ENCODE peak calls at places on chromosome 18, in seven cellular contexts. W, A, B, Z, L, I and D are unnamed samples.

GRCh38 chr18:39485696-39486095 is 1920.1 kb upstream of the CELF4 start:
- DNase-seq in Z (no peak), I (no peak), L (no peak), B (peak), A (no peak), W (peak), D (no peak)

GRCh38 chr18:62578980-62579511 is 56.2 kb downstream of the ZCCHC2 start:
- DNase-seq in W (no peak), Z (no peak), B (no peak), I (no peak), A (no peak), L (no peak), D (no peak)

GRCh38 chr18:59835656-59836379 is 64.0 kb upstream of the PMAIP1 start:
- DNase-seq in L (no peak), B (peak), A (peak), I (no peak), Z (no peak), W (no peak), D (peak)

GRCh38 chr18:46672062-46672970 is 15.3 kb upstream of the LOXHD1 start:
- DNase-seq in L (no peak), I (no peak), B (peak), W (peak), Z (no peak), A (peak), D (no peak)

GRCh38 chr18:48186084-48186798 is 222.9 kb downstream of the ZBTB7C start:
- DNase-seq in B (no peak), A (peak), I (peak), L (no peak), W (no peak), Z (peak), D (peak)

GRCh38 chr18:75128911-75129716 is 79.8 kb downstream of the PTGR3 start:
- DNase-seq in Z (no peak), B (no peak), I (no peak), W (no peak), A (no peak), L (no peak), D (no peak)

GRCh38 chr18:49094136-49094535 is 143.4 kb upstream of the SMAD7 start:
- DNase-seq in Z (no peak), I (no peak), W (peak), L (no peak), A (peak), B (peak), D (no peak)

GRCh38 chr18:60038731-60039130 is 138.9 kb downstream of the PMAIP1 start:
- DNase-seq in Z (no peak), W (no peak), I (no peak), L (no peak), A (no peak), B (no peak), D (no peak)

GRCh38 chr18:44880170-44880569 is 199.5 kb downstream of the SETBP1 start:
- DNase-seq in B (no peak), A (no peak), Z (no peak), W (no peak), I (no peak), L (no peak), D (no peak)

GRCh38 chr18:30730915-30731314 is 311.6 kb downstream of the DSC3 start:
- DNase-seq in Z (no peak), B (no peak), W (no peak), L (no peak), A (no peak), I (no peak), D (no peak)

GRCh38 chr18:50659091-50660003 is 99.5 kb downstream of the MAPK4 start:
- DNase-seq in A (peak), B (peak), L (no peak), I (peak), Z (no peak), W (no peak), D (no peak)

GRCh38 chr18:10142056-10142455 is 228.2 kb downstream of the VAPA start:
- DNase-seq in A (no peak), L (no peak), B (no peak), Z (no peak), I (no peak), W (no peak), D (no peak)

GRCh38 chr18:45757005-45757404 is 33.0 kb downstream of the SLC14A1 start:
- DNase-seq in W (no peak), Z (no peak), I (no peak), A (no peak), B (no peak), L (no peak), D (no peak)

GRCh38 chr18:46950064-46950656 is 32.8 kb downstream of the KATNAL2 start:
- DNase-seq in Z (no peak), B (no peak), A (peak), L (no peak), W (peak), I (no peak), D (no peak)

GRCh38 chr18:62485684-62486083 is 37.1 kb upstream of the ZCCHC2 start:
- DNase-seq in Z (no peak), W (peak), B (peak), A (peak), I (peak), L (no peak), D (no peak)

GRCh38 chr18:77400561-77400960 is 150.9 kb downstream of the GALR1 start:
- DNase-seq in I (no peak), L (no peak), A (no peak), Z (no peak), B (no peak), W (no peak), D (no peak)
- H3K4ac ChIP-seq in I (no peak), L (no peak), A (no peak), Z (no peak), B (no peak), W (no peak), D (no peak)

GRCh38 chr18:13440277-13441248 is 222.0 kb downstream of the LDLRAD4 start:
- DNase-seq in A (no peak), Z (no peak), W (no peak), I (no peak), L (no peak), B (no peak), D (no peak)
- H3K4me2 ChIP-seq in A (no peak), Z (no peak), W (no peak), I (no peak), L (no peak), B (no peak), D (no peak)

GRCh38 chr18:22339913-22340312 is 77.8 kb downstream of the CTAGE1 start:
- DNase-seq in Z (no peak), L (no peak), B (no peak), W (no peak), A (no peak), I (no peak), D (no peak)
- H3K4ac ChIP-seq in Z (no peak), L (no peak), B (no peak), W (no peak), A (no peak), I (no peak), D (no peak)

DNA sequence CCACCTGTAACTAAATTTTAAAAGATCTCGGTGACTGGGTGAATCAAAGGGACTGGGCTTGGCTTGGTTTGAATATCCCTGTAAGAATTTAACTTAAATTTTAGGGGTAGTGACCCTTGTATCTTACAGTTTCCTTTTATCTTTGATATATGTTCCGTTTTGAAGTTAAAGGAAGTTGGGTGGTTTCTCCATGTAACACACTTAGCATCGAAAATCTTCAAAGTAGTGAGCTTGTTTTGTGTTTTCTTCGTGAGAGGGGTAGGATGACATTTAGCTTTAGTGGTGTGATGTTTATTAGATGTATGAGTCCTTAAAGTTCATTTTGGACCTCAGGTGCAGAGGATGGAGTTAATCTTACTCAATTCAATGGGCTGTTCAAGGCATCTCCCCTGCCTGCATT is 1.6 kb downstream of the WDR7 start:
- DNase-seq in I (no peak), A (no peak), L (no peak), Z (no peak), W (no peak), B (no peak), D (no peak)
- H3K4me2 ChIP-seq in I (no peak), A (no peak), L (no peak), Z (no peak), W (no peak), B (no peak), D (no peak)

DNA sequence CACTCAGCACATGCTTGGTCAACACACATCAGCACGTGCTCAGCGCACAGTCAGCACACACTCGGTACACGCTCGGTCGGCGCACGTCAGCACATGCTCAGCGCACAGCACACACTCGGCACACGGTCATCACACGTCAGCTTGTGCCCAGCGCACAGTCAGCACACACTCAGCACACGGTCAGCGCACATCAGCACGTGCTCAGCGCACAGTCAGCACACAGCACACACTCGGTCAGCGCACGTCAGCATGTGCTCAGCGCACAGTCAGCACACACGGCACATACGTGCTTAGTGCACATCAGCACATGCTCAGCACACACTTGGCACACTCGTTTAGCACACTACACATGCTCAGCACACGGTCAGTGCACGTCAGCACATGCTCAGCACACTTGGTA is 49.7 kb upstream of the NFATC1 start:
- DNase-seq in Z (no peak), B (no peak), A (no peak), I (no peak), L (no peak), W (no peak), D (no peak)
- H3K4ac ChIP-seq in Z (no peak), B (no peak), A (no peak), I (no peak), L (no peak), W (no peak), D (no peak)